ENCODE peak calls at places on chromosomes 5 and 9, in eight cellular contexts. Z is sciatic nerve; B is upper lobe of right lung; W is iris pigment epithelial cell; T is NCI-H524 treated with DMSO at 0.1 percent for 48 hours; M is skeletal muscle cell; X is central memory CD4-positive, alpha-beta T cell; P is activated naive CD8-positive, alpha-beta T cell treated with anti-CD3 and anti-CD28 coated beads, Interleukin-2, amount 50 U/mL, for 16 hours. R is an unnamed sample.

GRCh38 chr5:125695994-125696679 is 727.1 kb upstream of the GRAMD2B start:
- DNase-seq in X (no peak), M (no peak), Z (no peak), B (no peak), W (no peak), P (no peak), T (no peak), R (no peak)

GRCh38 chr5:77101298-77101697 is 14.2 kb upstream of the ZBED3 start:
- DNase-seq in M (peak), Z (no peak), P (no peak), W (peak), T (no peak), B (no peak), X (no peak), R (no peak)

GRCh38 chr5:152329191-152329590 is 75.9 kb downstream of the NMUR2 start:
- DNase-seq in M (no peak), Z (no peak), T (no peak), X (no peak), W (no peak), B (no peak), P (no peak), R (no peak)

GRCh38 chr5:64958757-64959391 is 190.1 kb downstream of the CWC27 start:
- DNase-seq in T (no peak), B (no peak), P (no peak), X (peak), Z (no peak), W (peak), M (peak), R (no peak)

GRCh38 chr5:38497946-38498345 is 58.5 kb downstream of the LIFR start:
- DNase-seq in W (peak), M (no peak), P (no peak), B (no peak), Z (no peak), T (no peak), X (no peak), R (no peak)

GRCh38 chr5:143552680-143553079 is 149.2 kb upstream of the NR3C1 start:
- DNase-seq in B (no peak), P (no peak), X (no peak), M (no peak), Z (no peak), T (no peak), W (no peak), R (no peak)

GRCh38 chr5:141508808-141509611 is 20.1 kb downstream of the PCDHGC5 start:
- DNase-seq in B (no peak), M (peak), W (peak), Z (peak), T (peak), P (no peak), X (no peak), R (no peak)

GRCh38 chr9:80648336-80648735 is 1041.0 kb downstream of the TLE1 start:
- DNase-seq in P (no peak), W (peak), M (peak), T (no peak), B (no peak), Z (no peak), X (no peak), R (no peak)

GRCh38 chr5:65808818-65809217 is 86.8 kb downstream of the NLN start:
- DNase-seq in M (no peak), B (no peak), W (peak), P (no peak), Z (no peak), X (no peak), T (no peak), R (no peak)

GRCh38 chr5:125348936-125349335 is 602.5 kb upstream of the ZNF608 start:
- DNase-seq in M (no peak), P (no peak), B (no peak), W (no peak), X (no peak), T (no peak), Z (no peak), R (no peak)

GRCh38 chr5:81303563-81303962 is 2.2 kb downstream of the ZCCHC9 start:
- DNase-seq in M (no peak), P (no peak), X (no peak), Z (no peak), T (no peak), W (peak), B (no peak), R (no peak)

GRCh38 chr9:105083246-105083645 is 155.3 kb upstream of the ABCA1 start:
- DNase-seq in Z (no peak), W (no peak), T (no peak), X (no peak), M (no peak), P (no peak), B (no peak), R (no peak)

GRCh38 chr5:36899860-36900259 is 23.3 kb downstream of the NIPBL start:
- DNase-seq in W (no peak), M (no peak), P (no peak), T (no peak), Z (no peak), X (no peak), B (no peak), R (no peak)

GRCh38 chr5:67149933-67150523 is 46.6 kb downstream of the CD180 start:
- DNase-seq in M (no peak), Z (no peak), X (no peak), W (peak), P (no peak), T (no peak), B (no peak), R (no peak)

GRCh38 chr5:40831346-40832210 is 3.4 kb downstream of the RPL37 start:
- DNase-seq in Z (no peak), X (no peak), B (no peak), T (no peak), W (no peak), M (no peak), P (no peak), R (no peak)

GRCh38 chr9:121842612-121842978 is 191.2 kb downstream of the DAB2IP start:
- DNase-seq in M (no peak), X (no peak), T (no peak), B (no peak), W (peak), P (no peak), Z (no peak), R (no peak)

GRCh38 chr5:34503379-34504346 is 152.5 kb upstream of the RAI14 start:
- DNase-seq in T (no peak), Z (no peak), B (no peak), M (no peak), P (no peak), X (no peak), W (no peak), R (no peak)

GRCh38 chr9:15249042-15249818 is 57.8 kb downstream of the TTC39B start:
- DNase-seq in B (no peak), Z (no peak), M (peak), W (peak), P (no peak), T (no peak), X (no peak), R (no peak)

GRCh38 chr9:16405421-16405820 is 465.0 kb downstream of the BNC2 start:
- DNase-seq in T (no peak), B (no peak), X (no peak), M (no peak), Z (no peak), W (peak), P (no peak), R (no peak)

GRCh38 chr9:97503862-97504210 is 2.4 kb downstream of the TMOD1 start:
- DNase-seq in Z (no peak), T (no peak), M (no peak), X (no peak), B (no peak), P (no peak), W (no peak), R (no peak)

GRCh38 chr9:17942498-17942897 is 363.6 kb downstream of the SH3GL2 start:
- DNase-seq in B (no peak), P (no peak), M (no peak), X (no peak), Z (no peak), W (no peak), T (no peak), R (no peak)